ENCODE peak calls at places on chromosomes 16 and 17, in six cellular contexts. M is HT1080; Y is psoas muscle; D is progenitor cell of endocrine pancreas; A is DMS153; U is activated naive CD4-positive, alpha-beta T cell. B is an unnamed sample.

GRCh38 chr17:6109541-6109940 is 39.4 kb downstream of the WSCD1 start:
- DNase-seq in M (no peak), Y (no peak), D (no peak), A (no peak), U (no peak), B (no peak)

GRCh38 chr16:82660078-82660645 is 33.4 kb downstream of the CDH13 start:
- DNase-seq in M (no peak), Y (peak; percentile 89), D (no peak), A (no peak), U (no peak), B (no peak)

GRCh38 chr16:58044266-58045019 is 18.9 kb downstream of the MMP15 start:
- DNase-seq in M (no peak), Y (peak; percentile 27), D (no peak), A (no peak), U (no peak), B (no peak)

GRCh38 chr17:74132354-74132753 is 71.1 kb upstream of the RPL38 start:
- DNase-seq in M (no peak), Y (no peak), D (no peak), A (no peak), U (no peak), B (no peak)

GRCh38 chr17:1643293-1643998 is 2.1 kb downstream of the SCARF1 start:
- DNase-seq in M (no peak), Y (peak; percentile 67), D (peak; percentile 82), A (no peak), U (peak; percentile 41), B (peak; percentile 66)

GRCh38 chr16:12542818-12543699 is 260.6 kb downstream of the CPPED1 start:
- DNase-seq in M (no peak), Y (no peak), D (no peak), A (no peak), U (no peak), B (no peak)

GRCh38 chr17:3398310-3398709 is at the start of gene OR1E1:
- DNase-seq in M (no peak), Y (no peak), D (no peak), A (no peak), U (no peak), B (no peak)

GRCh38 chr16:68626557-68626956 is 18.6 kb upstream of the CDH3 start:
- DNase-seq in M (no peak), Y (no peak), D (no peak), A (no peak), U (no peak), B (no peak)

GRCh38 chr17:76132574-76133338 is 8.3 kb downstream of the FOXJ1 start:
- DNase-seq in M (no peak), Y (no peak), D (peak; percentile 93), A (peak; percentile 93), U (no peak), B (peak; percentile 89)

GRCh38 chr16:72560617-72561016 is 388.7 kb upstream of the PMFBP1 start:
- DNase-seq in M (no peak), Y (no peak), D (no peak), A (peak; percentile 95), U (no peak), B (no peak)